ENCODE peak calls at places on chromosomes 2 and 18, in five cellular contexts. I is neural crest cell, Y is choroid plexus epithelial cell, U is foreskin fibroblast, H is cardiac fibroblast. O is an unnamed sample.

GRCh38 chr2:208366215-208367132 is 40.1 kb upstream of the PTH2R start:
- DNase-seq in U (no peak), Y (no peak), I (no peak), H (no peak), O (no peak)

GRCh38 chr2:26727641-26728561 is 35.4 kb downstream of the KCNK3 start:
- DNase-seq in I (no peak), H (peak), Y (no peak), U (peak), O (no peak)

GRCh38 chr18:44945847-44946490 is 265.3 kb downstream of the SETBP1 start:
- DNase-seq in I (peak), U (no peak), Y (no peak), H (no peak), O (no peak)

GRCh38 chr2:207286106-207286505 is 120.4 kb upstream of the KLF7 start:
- DNase-seq in Y (no peak), H (no peak), U (no peak), I (no peak), O (no peak)

GRCh38 chr18:23352042-23352441 is 101.0 kb upstream of the RIOK3 start:
- DNase-seq in I (no peak), U (no peak), H (no peak), Y (no peak), O (no peak)

GRCh38 chr2:240760576-240761246 is 59.3 kb downstream of the KIF1A start:
- DNase-seq in Y (no peak), H (no peak), I (no peak), U (no peak), O (no peak)

GRCh38 chr2:96536445-96537065 is at the start of gene ARID5A:
- DNase-seq in H (peak), U (peak), I (peak), Y (peak), O (peak)

GRCh38 chr18:8657050-8657820 is 48.0 kb downstream of the RAB12 start:
- DNase-seq in H (no peak), U (no peak), Y (no peak), I (no peak), O (no peak)

GRCh38 chr2:112646791-112647720 is 1.3 kb downstream of the SLC20A1 start:
- DNase-seq in U (no peak), Y (peak), H (no peak), I (peak), O (no peak)

GRCh38 chr2:76193098-76193497 is 482.4 kb upstream of the GCFC2 start:
- DNase-seq in I (no peak), Y (no peak), U (no peak), H (no peak), O (no peak)

GRCh38 chr2:170157025-170157684 is 20.8 kb upstream of the MYO3B start:
- DNase-seq in Y (peak), I (no peak), H (peak), U (peak), O (no peak)

GRCh38 chr2:236767951-236768350 is 198.3 kb downstream of the ACKR3 start:
- DNase-seq in H (no peak), I (no peak), Y (no peak), U (no peak), O (no peak)

GRCh38 chr18:10850216-10850615 is 299.2 kb downstream of the PIEZO2 start:
- DNase-seq in U (no peak), Y (no peak), I (no peak), H (no peak), O (no peak)

GRCh38 chr2:165927774-165928173 is 25.8 kb downstream of the TTC21B start:
- DNase-seq in I (no peak), U (no peak), Y (no peak), H (no peak), O (no peak)

GRCh38 chr2:165927353-165927752 is 26.2 kb downstream of the TTC21B start:
- DNase-seq in Y (peak), I (no peak), H (peak), U (peak), O (no peak)

GRCh38 chr2:165920748-165921147 is 32.8 kb downstream of the TTC21B start:
- DNase-seq in Y (no peak), I (no peak), H (no peak), U (no peak), O (no peak)

GRCh38 chr2:165924950-165925349 is 28.6 kb downstream of the TTC21B start:
- DNase-seq in U (no peak), H (no peak), Y (no peak), I (no peak), O (no peak)
- TF ChIP-seq CTCF in U (no peak), H (no peak), Y (no peak), I (no peak), O (peak)

DNA sequence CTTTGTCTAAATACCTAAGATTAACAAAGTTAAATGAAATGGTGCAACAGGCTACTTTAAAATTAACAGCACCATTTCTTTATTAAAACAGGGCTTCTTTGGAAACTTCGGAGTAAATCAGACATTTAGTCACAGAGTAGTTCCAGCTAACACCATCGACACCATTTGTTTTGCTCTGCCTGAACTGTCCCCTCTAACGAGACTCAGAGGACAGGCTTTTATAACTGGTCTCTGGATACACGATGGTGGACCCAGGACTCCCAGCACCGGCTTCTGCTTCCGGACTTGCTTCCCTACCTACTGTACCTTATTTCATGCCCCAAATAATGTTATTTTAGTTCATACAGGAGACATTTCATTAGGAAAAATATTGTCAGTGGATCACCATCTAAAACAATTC is 252.1 kb downstream of the XIRP2 start:
- DNase-seq in I (no peak), H (no peak), U (no peak), Y (no peak), O (no peak)
- TF ChIP-seq CTCF in I (no peak), H (no peak), U (no peak), Y (no peak), O (no peak)

DNA sequence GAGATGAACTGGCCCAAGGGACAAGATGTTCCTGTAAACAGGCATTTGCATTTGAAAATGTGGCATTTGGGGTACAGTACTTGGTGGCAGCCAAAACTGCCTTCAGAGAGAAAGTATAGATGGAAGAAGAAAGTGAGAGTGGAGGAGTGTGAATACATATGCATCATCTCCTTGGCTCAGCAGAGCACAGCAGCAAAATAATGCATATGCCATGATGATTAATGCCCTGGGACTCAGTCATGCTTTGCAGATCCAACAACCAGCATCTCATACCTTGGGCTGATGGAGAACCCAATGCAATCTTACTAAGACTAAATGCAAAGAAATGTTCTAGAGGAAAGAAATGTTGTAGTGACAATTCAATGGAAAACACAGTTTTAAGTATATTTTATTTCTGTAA is 29.7 kb upstream of the CYTIP start:
- DNase-seq in H (peak), I (no peak), Y (no peak), U (no peak), O (no peak)
- TF ChIP-seq CTCF in H (no peak), I (no peak), Y (no peak), U (no peak), O (no peak)

GRCh38 chr2:32997714-32998113 is 51.0 kb downstream of the LTBP1 start:
- DNase-seq in U (no peak), I (no peak), H (no peak), Y (no peak), O (no peak)
- TF ChIP-seq CTCF in U (no peak), I (no peak), H (no peak), Y (no peak), O (no peak)

O was measured in mesothelial cell of epicardium.